ENCODE peak calls at places on chromosomes 1 and 21, in seven cellular contexts. P, S, D, K, Z, T and F are unnamed samples.

GRCh38 chr1:77459881-77460280 is 178.1 kb downstream of the AK5 start:
- DNase-seq in P (no peak), S (no peak), D (no peak), K (peak), Z (no peak), T (no peak), F (no peak)

GRCh38 chr21:28781602-28782274 is 210.9 kb downstream of the LTN1 start:
- DNase-seq in P (no peak), S (no peak), D (no peak), K (no peak), Z (no peak), T (no peak), F (no peak)

GRCh38 chr1:8055973-8056372 is 29.9 kb upstream of the ERRFI1 start:
- DNase-seq in P (no peak), S (no peak), D (peak), K (peak), Z (no peak), T (no peak), F (no peak)

GRCh38 chr1:32501865-32502264 is 37.0 kb downstream of the ZBTB8B start:
- DNase-seq in P (no peak), S (peak), D (no peak), K (no peak), Z (no peak), T (no peak), F (no peak)

GRCh38 chr1:150979007-150979722 is 2.9 kb upstream of the ANXA9 start:
- DNase-seq in P (peak), S (peak), D (peak), K (peak), Z (peak), T (peak), F (peak)

GRCh38 chr1:90143522-90144050 is 148.7 kb downstream of the ZNF326 start:
- DNase-seq in P (no peak), S (no peak), D (no peak), K (no peak), Z (no peak), T (no peak), F (no peak)

GRCh38 chr1:26703466-26703865 is 7.7 kb downstream of the ARID1A start:
- DNase-seq in P (no peak), S (no peak), D (no peak), K (no peak), Z (no peak), T (no peak), F (no peak)

GRCh38 chr1:58437623-58438022 is 108.9 kb downstream of the OMA1 start:
- DNase-seq in P (no peak), S (no peak), D (no peak), K (no peak), Z (no peak), T (no peak), F (no peak)

GRCh38 chr1:155001438-155001687 is 1.2 kb upstream of the ZBTB7B start:
- DNase-seq in P (no peak), S (no peak), D (no peak), K (no peak), Z (no peak), T (no peak), F (no peak)

GRCh38 chr1:31576201-31576669 is at the start of gene TINAGL1:
- DNase-seq in P (no peak), S (no peak), D (no peak), K (no peak), Z (no peak), T (no peak), F (no peak)

GRCh38 chr1:207404849-207405525 is 49.1 kb upstream of the CR2 start:
- DNase-seq in P (no peak), S (no peak), D (peak), K (peak), Z (no peak), T (peak), F (no peak)

GRCh38 chr1:110548381-110548780 is 29.4 kb upstream of the KCNA10 start:
- DNase-seq in P (no peak), S (no peak), D (no peak), K (no peak), Z (no peak), T (no peak), F (no peak)

GRCh38 chr1:15455522-15455921 is 1.0 kb upstream of the CELA2A start:
- DNase-seq in P (no peak), S (no peak), D (peak), K (peak), Z (no peak), T (peak), F (no peak)

GRCh38 chr1:17113973-17114372 is 5.3 kb downstream of the PADI2 start:
- DNase-seq in P (no peak), S (no peak), D (no peak), K (no peak), Z (no peak), T (no peak), F (no peak)

GRCh38 chr1:48039088-48040049 is 42.2 kb upstream of the TRABD2B start:
- DNase-seq in P (no peak), S (no peak), D (no peak), K (peak), Z (peak), T (no peak), F (no peak)

GRCh38 chr1:227544677-227545076 is 18.7 kb upstream of the ZNF678 start:
- DNase-seq in P (no peak), S (no peak), D (no peak), K (no peak), Z (no peak), T (no peak), F (no peak)

GRCh38 chr1:150973826-150974579 is 632 bp downstream of the CERS2 start:
- DNase-seq in P (no peak), S (peak), D (no peak), K (peak), Z (no peak), T (no peak), F (no peak)

GRCh38 chr1:165879946-165880345 is 52.5 kb downstream of the UCK2 start:
- DNase-seq in P (no peak), S (no peak), D (no peak), K (no peak), Z (no peak), T (no peak), F (no peak)

GRCh38 chr1:201719812-201720521 is 109.0 kb upstream of the IPO9 start:
- DNase-seq in P (no peak), S (peak), D (peak), K (peak), Z (no peak), T (no peak), F (no peak)

GRCh38 chr1:34286547-34286946 is 109.8 kb downstream of the C1orf94 start:
- DNase-seq in P (no peak), S (no peak), D (no peak), K (no peak), Z (no peak), T (no peak), F (no peak)

GRCh38 chr1:34296059-34296458 is 119.4 kb downstream of the C1orf94 start:
- DNase-seq in P (no peak), S (no peak), D (no peak), K (no peak), Z (no peak), T (no peak), F (no peak)

GRCh38 chr1:34292472-34292871 is 115.8 kb downstream of the C1orf94 start:
- DNase-seq in P (no peak), S (no peak), D (no peak), K (no peak), Z (no peak), T (no peak), F (no peak)
- TF ChIP-seq CTCF in P (no peak), S (no peak), D (no peak), K (no peak), Z (no peak), T (peak), F (no peak)

DNA sequence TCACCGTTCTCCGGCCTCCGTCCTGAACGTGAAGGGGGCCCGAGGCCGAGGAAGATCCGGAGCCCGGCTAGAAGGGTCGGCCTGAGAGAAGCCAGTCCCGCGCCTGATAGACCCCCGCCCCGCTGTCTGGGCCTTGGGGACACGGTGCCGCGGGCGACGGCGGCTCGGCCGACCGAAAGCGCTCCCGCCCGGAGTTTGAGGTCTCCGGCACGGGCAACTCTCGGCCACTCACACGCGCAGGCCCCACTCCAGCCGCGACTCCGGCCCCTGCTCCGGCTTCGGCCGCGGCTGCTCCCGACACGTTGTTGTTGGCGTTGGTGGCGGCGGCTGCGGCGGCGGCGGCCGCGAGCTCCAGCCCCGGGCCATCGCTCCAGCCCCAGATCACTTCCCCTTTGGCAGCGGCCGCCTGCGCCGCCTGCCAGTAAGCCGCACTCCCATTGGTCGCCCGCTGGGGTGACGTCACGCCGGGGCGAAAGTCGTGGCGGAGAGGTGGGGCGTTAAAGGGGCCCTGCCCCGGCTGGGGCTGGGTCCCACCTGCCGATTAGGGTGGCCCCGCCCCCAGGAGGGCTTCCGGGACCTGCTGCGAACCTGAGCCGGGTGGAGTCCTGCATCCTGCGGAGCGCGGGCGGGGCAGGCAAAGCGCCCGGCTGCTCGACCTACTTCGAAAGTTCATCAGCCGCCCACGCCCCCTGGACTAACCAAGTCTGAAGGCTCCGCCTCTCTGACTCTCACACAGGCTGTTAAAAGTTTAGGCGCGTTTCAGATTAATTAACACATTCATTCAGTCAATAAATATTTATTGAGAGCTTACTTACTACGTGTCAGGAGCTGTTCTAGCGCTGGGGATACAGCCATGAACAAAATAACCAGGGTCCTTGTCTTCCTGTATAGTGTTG is at the start of gene EFCAB14:
- DNase-seq in P (peak), S (peak), D (peak), K (peak), Z (peak), T (peak), F (peak)
- TF ChIP-seq CTCF in P (no peak), S (peak), D (no peak), K (no peak), Z (no peak), T (no peak), F (no peak)

GRCh38 chr1:193070395-193070753 is 11.0 kb downstream of the RO60 start:
- DNase-seq in P (no peak), S (no peak), D (peak), K (no peak), Z (no peak), T (no peak), F (no peak)
- TF ChIP-seq CTCF in P (no peak), S (no peak), D (no peak), K (no peak), Z (no peak), T (no peak), F (peak)

GRCh38 chr1:241408170-241408569 is 51.2 kb upstream of the RGS7 start:
- DNase-seq in P (no peak), S (no peak), D (peak), K (peak), Z (no peak), T (no peak), F (no peak)
- TF ChIP-seq CTCF in P (no peak), S (no peak), D (peak), K (no peak), Z (no peak), T (no peak), F (no peak)

DNA sequence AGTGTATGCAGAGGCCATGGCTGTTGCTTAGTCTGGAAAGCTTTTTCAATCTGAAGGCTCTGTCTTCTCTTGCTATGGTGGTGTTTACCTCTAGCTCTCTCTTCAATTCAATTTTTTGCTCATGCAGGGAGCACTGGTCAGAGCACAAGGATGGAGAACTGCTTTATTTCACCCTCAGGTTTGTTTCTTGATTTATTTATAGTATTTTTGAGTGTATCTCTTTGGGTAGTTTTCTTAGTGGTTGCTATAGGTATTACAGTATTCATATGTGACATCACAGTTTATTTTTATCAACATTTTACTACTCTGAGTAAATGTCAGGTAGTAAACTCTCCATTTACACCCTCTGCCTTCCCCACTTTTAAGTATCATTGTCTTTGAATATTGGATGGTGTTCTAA is 147.9 kb downstream of the RASAL2 start:
- DNase-seq in P (no peak), S (no peak), D (no peak), K (no peak), Z (no peak), T (no peak), F (no peak)
- TF ChIP-seq CTCF in P (no peak), S (no peak), D (no peak), K (no peak), Z (peak), T (peak), F (peak)

GRCh38 chr1:11573293-11573692 is 80.9 kb downstream of the FBXO2 start:
- DNase-seq in P (no peak), S (no peak), D (no peak), K (no peak), Z (no peak), T (no peak), F (no peak)

GRCh38 chr1:11569954-11570353 is 84.3 kb downstream of the FBXO2 start:
- DNase-seq in P (no peak), S (no peak), D (no peak), K (no peak), Z (no peak), T (no peak), F (no peak)

GRCh38 chr1:11569551-11569950 is 84.7 kb downstream of the FBXO2 start:
- DNase-seq in P (no peak), S (no peak), D (no peak), K (no peak), Z (no peak), T (no peak), F (no peak)

GRCh38 chr1:11570821-11571220 is 83.4 kb downstream of the FBXO2 start:
- DNase-seq in P (no peak), S (no peak), D (no peak), K (no peak), Z (no peak), T (no peak), F (no peak)

DNA sequence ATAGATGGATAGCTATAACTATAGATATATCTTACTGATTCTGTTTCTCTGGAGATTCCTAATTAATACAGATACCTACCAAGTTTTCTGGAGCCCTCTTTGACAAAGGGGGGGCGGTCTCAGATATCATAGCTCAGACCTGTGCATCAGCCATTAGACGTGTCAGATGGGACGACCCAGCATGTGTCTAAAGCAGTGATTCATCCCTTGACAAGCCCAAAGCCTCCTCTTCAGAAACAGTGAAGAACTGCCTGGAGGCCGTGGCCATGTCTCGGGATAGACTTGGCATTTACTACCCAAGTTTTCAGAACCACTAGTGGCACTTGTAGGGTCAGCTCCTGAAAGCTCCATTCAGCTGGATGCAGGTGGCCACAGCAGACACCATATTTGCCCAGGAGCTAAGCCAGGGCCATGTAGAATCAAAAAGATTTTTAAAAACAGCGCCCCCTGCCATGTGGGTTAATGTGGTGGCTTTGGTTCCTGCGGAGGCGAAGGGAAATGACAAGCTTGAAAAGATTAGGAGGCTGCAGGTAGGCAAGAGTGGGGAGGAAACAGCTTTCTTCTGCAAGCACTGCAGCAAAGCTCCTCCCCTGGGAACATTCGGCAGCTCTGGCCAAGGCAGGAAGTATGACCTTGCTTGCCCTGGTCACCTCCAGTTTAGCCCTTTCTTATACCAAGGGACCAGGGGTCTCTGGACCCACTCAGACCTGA is 82.2 kb downstream of the FBXO2 start:
- DNase-seq in P (no peak), S (no peak), D (no peak), K (no peak), Z (no peak), T (no peak), F (no peak)
- TF ChIP-seq CTCF in P (no peak), S (no peak), D (no peak), K (no peak), Z (no peak), T (peak), F (no peak)

GRCh38 chr1:23198373-23198772 is 18.9 kb downstream of the HTR1D start:
- DNase-seq in P (no peak), S (no peak), D (peak), K (peak), Z (no peak), T (no peak), F (no peak)
- TF ChIP-seq CTCF in P (no peak), S (no peak), D (no peak), K (no peak), Z (no peak), T (no peak), F (no peak)

GRCh38 chr1:20152599-20152930 is 13.4 kb downstream of the PLA2G2F start:
- DNase-seq in P (no peak), S (no peak), D (no peak), K (no peak), Z (no peak), T (no peak), F (no peak)
- TF ChIP-seq CTCF in P (peak), S (no peak), D (no peak), K (no peak), Z (peak), T (no peak), F (peak)

DNA sequence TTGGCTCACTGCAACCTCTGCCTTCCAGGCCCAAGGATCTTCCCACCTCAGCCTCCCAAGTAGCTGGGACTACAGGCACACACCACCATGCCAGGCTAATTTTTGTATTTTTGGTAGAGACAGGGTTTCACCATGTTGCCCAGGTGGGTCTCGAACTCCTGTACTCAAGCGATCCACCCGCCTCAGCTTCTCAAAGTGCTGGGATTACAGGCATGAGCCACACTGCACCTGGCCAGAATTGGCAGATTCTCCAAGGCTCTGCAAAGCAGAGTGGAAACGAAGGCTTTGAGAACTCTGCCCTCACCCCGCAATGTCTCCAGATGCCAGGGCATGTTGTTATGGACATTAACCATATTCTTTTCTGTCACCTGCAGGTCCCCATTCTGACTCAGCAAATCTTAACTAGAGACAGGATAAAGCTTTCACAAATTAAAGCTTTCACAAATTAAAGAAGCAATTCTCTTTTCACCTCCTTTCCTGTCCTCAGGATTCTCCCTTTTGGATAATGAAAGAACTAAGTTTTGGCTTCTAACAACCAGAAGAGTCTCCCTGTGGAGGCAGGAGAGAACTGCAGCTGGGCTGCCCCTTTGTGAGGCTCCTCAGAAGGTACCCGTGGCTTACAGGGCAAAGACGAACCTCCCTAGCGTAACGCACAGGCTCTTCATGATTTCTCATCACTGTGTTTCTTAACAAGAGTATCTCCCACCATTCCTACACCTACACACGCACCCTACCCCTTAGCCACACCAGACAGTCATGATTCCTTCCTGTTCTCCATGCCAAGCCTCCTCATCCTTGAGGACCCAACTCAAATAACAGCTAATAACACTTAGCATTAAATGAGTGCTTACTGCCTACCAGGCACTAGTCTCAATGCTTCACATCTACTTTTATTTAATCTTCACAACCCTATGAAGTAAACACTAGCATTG is 29.8 kb downstream of the GPA33 start:
- DNase-seq in P (no peak), S (no peak), D (peak), K (no peak), Z (no peak), T (no peak), F (no peak)
- TF ChIP-seq CTCF in P (no peak), S (no peak), D (peak), K (peak), Z (no peak), T (peak), F (no peak)